ENCODE peak calls at places on chromosomes 4 and X, in four cellular contexts. One of them, this sample, is unnamed.
A peak's percentile ranks its signal among the peaks of the same experiment; 100 is the strongest.

GRCh38 chr4:174217273-174218126 is 66.0 kb downstream of the FBXO8 start:
- DNase-seq in MCF 10A: no peak
- DNase-seq in GM23338: peak; percentile 33
- DNase-seq in naive B cell: no peak
- DNase-seq in this sample: peak; percentile 17

GRCh38 chr4:160021870-160022269 is 919.0 kb downstream of the RAPGEF2 start:
- DNase-seq in GM23338: peak; percentile 7
- DNase-seq in naive B cell: no peak
- DNase-seq in MCF 10A: no peak
- DNase-seq in this sample: no peak

GRCh38 chr4:177047070-177047850 is 254.5 kb upstream of the VEGFC start:
- DNase-seq in MCF 10A: peak; percentile 87
- DNase-seq in GM23338: peak; percentile 81
- DNase-seq in naive B cell: peak; percentile 9
- DNase-seq in this sample: peak; percentile 49

GRCh38 chrX:85052636-85053343 is 49.1 kb downstream of the APOOL start:
- DNase-seq in MCF 10A: peak; percentile 51
- DNase-seq in GM23338: no peak
- DNase-seq in naive B cell: no peak
- DNase-seq in this sample: peak; percentile 68

GRCh38 chr4:165844151-165844550 is 28.9 kb upstream of the TLL1 start:
- DNase-seq in MCF 10A: no peak
- DNase-seq in GM23338: no peak
- DNase-seq in naive B cell: no peak
- DNase-seq in this sample: no peak

GRCh38 chr4:176377705-176378302 is 58.0 kb downstream of the SPCS3 start:
- DNase-seq in GM23338: peak; percentile 27
- DNase-seq in MCF 10A: peak; percentile 40
- DNase-seq in naive B cell: no peak
- DNase-seq in this sample: peak; percentile 41

GRCh38 chr4:52995341-52996030 is 133.4 kb downstream of the RASL11B start:
- DNase-seq in MCF 10A: peak; percentile 52
- DNase-seq in GM23338: no peak
- DNase-seq in naive B cell: no peak
- DNase-seq in this sample: peak; percentile 33

GRCh38 chr4:8475751-8476575 is 35.4 kb downstream of the TRMT44 start:
- DNase-seq in GM23338: no peak
- DNase-seq in MCF 10A: no peak
- DNase-seq in naive B cell: no peak
- DNase-seq in this sample: no peak

GRCh38 chr4:98928131-98928504 is 815 bp downstream of the EIF4E start:
- DNase-seq in GM23338: peak; percentile 94
- DNase-seq in naive B cell: peak; percentile 57
- DNase-seq in MCF 10A: peak; percentile 79
- DNase-seq in this sample: peak; percentile 80

GRCh38 chrX:46220822-46221221 is 324.4 kb downstream of the ZNF674 start:
- DNase-seq in naive B cell: no peak
- DNase-seq in GM23338: no peak
- DNase-seq in MCF 10A: no peak
- DNase-seq in this sample: no peak

GRCh38 chrX:65697173-65697572 is 29.7 kb downstream of the MSN start:
- DNase-seq in naive B cell: no peak
- DNase-seq in MCF 10A: no peak
- DNase-seq in GM23338: no peak
- DNase-seq in this sample: no peak

GRCh38 chr4:186725422-186726149 is 1.9 kb upstream of the FAT1 start:
- DNase-seq in GM23338: peak; percentile 80
- DNase-seq in naive B cell: no peak
- DNase-seq in MCF 10A: peak; percentile 83
- DNase-seq in this sample: peak; percentile 77

GRCh38 chr4:15777697-15778096 is 431 bp upstream of the CD38 start:
- DNase-seq in naive B cell: no peak
- DNase-seq in GM23338: no peak
- DNase-seq in MCF 10A: no peak
- DNase-seq in this sample: no peak

GRCh38 chr4:74111990-74112389 is 13.0 kb upstream of the CXCL2 start:
- DNase-seq in naive B cell: no peak
- DNase-seq in GM23338: peak; percentile 37
- DNase-seq in MCF 10A: peak; percentile 86
- DNase-seq in this sample: peak; percentile 96

GRCh38 chr4:38730830-38731646 is 51.8 kb downstream of the TLR10 start:
- DNase-seq in naive B cell: peak; percentile 73
- DNase-seq in MCF 10A: peak; percentile 81
- DNase-seq in GM23338: peak; percentile 94
- DNase-seq in this sample: peak; percentile 86

GRCh38 chr4:7335363-7336066 is 99.2 kb downstream of the PSAPL1 start:
- DNase-seq in naive B cell: peak; percentile 4
- DNase-seq in GM23338: peak; percentile 87
- DNase-seq in MCF 10A: peak; percentile 58
- DNase-seq in this sample: peak; percentile 18

GRCh38 chrX:39753296-39753996 is 344.3 kb downstream of the BCOR start:
- DNase-seq in GM23338: peak; percentile 29
- DNase-seq in naive B cell: no peak
- DNase-seq in MCF 10A: no peak
- DNase-seq in this sample: peak; percentile 34

GRCh38 chr4:182975806-182976205 is 58.6 kb upstream of the DCTD start:
- DNase-seq in naive B cell: no peak
- DNase-seq in MCF 10A: peak; percentile 80
- DNase-seq in GM23338: no peak
- DNase-seq in this sample: peak; percentile 96

GRCh38 chrX:679161-679979 is 48.8 kb downstream of the SHOX start:
- DNase-seq in naive B cell: no peak
- DNase-seq in GM23338: no peak
- DNase-seq in MCF 10A: no peak
- DNase-seq in this sample: no peak

GRCh38 chr4:178063568-178063967 is 621.3 kb upstream of the AGA start:
- DNase-seq in GM23338: no peak
- DNase-seq in naive B cell: no peak
- DNase-seq in MCF 10A: no peak
- DNase-seq in this sample: no peak

GRCh38 chr4:5784960-5785611 is 74.1 kb downstream of the EVC start:
- DNase-seq in GM23338: peak; percentile 38
- DNase-seq in naive B cell: no peak
- DNase-seq in MCF 10A: no peak
- DNase-seq in this sample: no peak

GRCh38 chrX:13260598-13260997 is 59.3 kb downstream of the ATXN3L start:
- DNase-seq in MCF 10A: no peak
- DNase-seq in GM23338: no peak
- DNase-seq in naive B cell: no peak
- DNase-seq in this sample: no peak

GRCh38 chr4:20273793-20274192 is 22.1 kb downstream of the SLIT2 start:
- DNase-seq in GM23338: peak; percentile 14
- DNase-seq in naive B cell: no peak
- DNase-seq in MCF 10A: no peak
- DNase-seq in this sample: no peak

GRCh38 chrX:36431819-36432218 is 512.3 kb downstream of the CFAP47 start:
- DNase-seq in MCF 10A: peak; percentile 18
- DNase-seq in GM23338: no peak
- DNase-seq in naive B cell: no peak
- DNase-seq in this sample: peak; percentile 14

This sample was measured in mammary epithelial cell.